ENCODE peak calls at places on chromosome 10, in four cellular contexts. D is fibroblast of lung, J is K562, T is SK-N-SH. Y is an unnamed sample.

GRCh38 chr10:79241990-79242619 is 105.2 kb upstream of the PPIF start:
- DNase-seq in D (peak), J (no peak), T (peak), Y (peak)

GRCh38 chr10:105885495-105885894 is 1244.4 kb downstream of the SORCS3 start:
- DNase-seq in D (no peak), J (no peak), T (no peak), Y (no peak)

GRCh38 chr10:103417601-103418000 is 21.2 kb downstream of the PDCD11 start:
- DNase-seq in D (no peak), J (no peak), T (no peak), Y (no peak)

GRCh38 chr10:122911889-122912484 is 1.6 kb downstream of the FAM24A start:
- DNase-seq in D (peak), J (peak), T (no peak), Y (peak)

GRCh38 chr10:130751851-130752250 is 559.7 kb downstream of the TCERG1L start:
- DNase-seq in D (no peak), J (no peak), T (no peak), Y (no peak)

GRCh38 chr10:125035136-125035535 is 93.2 kb downstream of the ZRANB1 start:
- DNase-seq in D (peak), J (no peak), T (no peak), Y (peak)

GRCh38 chr10:99977916-99978315 is 31.8 kb downstream of the DNMBP start:
- DNase-seq in D (peak), J (no peak), T (no peak), Y (no peak)

GRCh38 chr10:99329238-99329890 is at the start of gene CNNM1:
- DNase-seq in D (no peak), J (no peak), T (peak), Y (peak)

GRCh38 chr10:114100848-114101741 is 57.4 kb downstream of the ADRB1 start:
- DNase-seq in D (peak), J (no peak), T (peak), Y (peak)

GRCh38 chr10:600876-601275 is 88.6 kb downstream of the DIP2C start:
- DNase-seq in D (peak), J (no peak), T (no peak), Y (no peak)

GRCh38 chr10:26445411-26446031 is 7.4 kb downstream of the APBB1IP start:
- DNase-seq in D (no peak), J (no peak), T (no peak), Y (no peak)

GRCh38 chr10:28879875-28880381 is 202.6 kb downstream of the BAMBI start:
- DNase-seq in D (no peak), J (no peak), T (no peak), Y (no peak)

GRCh38 chr10:129626801-129627434 is 159.9 kb downstream of the MGMT start:
- DNase-seq in D (no peak), J (no peak), T (no peak), Y (no peak)

GRCh38 chr10:31075434-31075833 is 43.8 kb upstream of the ZNF438 start:
- DNase-seq in D (peak), J (no peak), T (no peak), Y (peak)

GRCh38 chr10:30185916-30186315 is 126.5 kb upstream of the JCAD start:
- DNase-seq in D (peak), J (no peak), T (no peak), Y (peak)

GRCh38 chr10:45001382-45002148 is 842 bp downstream of the ZNF22 start:
- DNase-seq in D (peak), J (peak), T (peak), Y (peak)

GRCh38 chr10:23522345-23522744 is 83.5 kb downstream of the OTUD1 start:
- DNase-seq in D (peak), J (no peak), T (no peak), Y (peak)

GRCh38 chr10:58567652-58568051 is 55.0 kb downstream of the BICC1 start:
- DNase-seq in D (no peak), J (no peak), T (no peak), Y (no peak)

GRCh38 chr10:20237091-20237570 is 420.9 kb downstream of the PLXDC2 start:
- DNase-seq in D (no peak), J (no peak), T (no peak), Y (no peak)

GRCh38 chr10:102287991-102288390 is 42.7 kb downstream of the GBF1 start:
- DNase-seq in D (no peak), J (no peak), T (no peak), Y (no peak)

GRCh38 chr10:79254333-79255006 is 92.8 kb upstream of the PPIF start:
- DNase-seq in D (no peak), J (no peak), T (no peak), Y (no peak)

GRCh38 chr10:15543994-15544393 is 172.9 kb upstream of the FAM171A1 start:
- DNase-seq in D (no peak), J (no peak), T (no peak), Y (no peak)

GRCh38 chr10:32953277-32953927 is 4.6 kb downstream of the ITGB1 start:
- DNase-seq in D (no peak), J (no peak), T (no peak), Y (no peak)

GRCh38 chr10:124906551-124907001 is 35.3 kb upstream of the ZRANB1 start:
- DNase-seq in D (peak), J (no peak), T (no peak), Y (peak)

GRCh38 chr10:121702351-121703320 is 104.4 kb upstream of the FGFR2 start:
- DNase-seq in D (peak), J (no peak), T (no peak), Y (peak)

GRCh38 chr10:99855479-99856071 is 73.1 kb downstream of the ABCC2 start:
- DNase-seq in D (no peak), J (no peak), T (no peak), Y (no peak)

GRCh38 chr10:69650589-69651261 is 20.7 kb downstream of the FAM241B start:
- DNase-seq in D (no peak), J (no peak), T (no peak), Y (no peak)

GRCh38 chr10:89163265-89163995 is 43.7 kb downstream of the CH25H start:
- DNase-seq in D (no peak), J (no peak), T (no peak), Y (no peak)

DNA sequence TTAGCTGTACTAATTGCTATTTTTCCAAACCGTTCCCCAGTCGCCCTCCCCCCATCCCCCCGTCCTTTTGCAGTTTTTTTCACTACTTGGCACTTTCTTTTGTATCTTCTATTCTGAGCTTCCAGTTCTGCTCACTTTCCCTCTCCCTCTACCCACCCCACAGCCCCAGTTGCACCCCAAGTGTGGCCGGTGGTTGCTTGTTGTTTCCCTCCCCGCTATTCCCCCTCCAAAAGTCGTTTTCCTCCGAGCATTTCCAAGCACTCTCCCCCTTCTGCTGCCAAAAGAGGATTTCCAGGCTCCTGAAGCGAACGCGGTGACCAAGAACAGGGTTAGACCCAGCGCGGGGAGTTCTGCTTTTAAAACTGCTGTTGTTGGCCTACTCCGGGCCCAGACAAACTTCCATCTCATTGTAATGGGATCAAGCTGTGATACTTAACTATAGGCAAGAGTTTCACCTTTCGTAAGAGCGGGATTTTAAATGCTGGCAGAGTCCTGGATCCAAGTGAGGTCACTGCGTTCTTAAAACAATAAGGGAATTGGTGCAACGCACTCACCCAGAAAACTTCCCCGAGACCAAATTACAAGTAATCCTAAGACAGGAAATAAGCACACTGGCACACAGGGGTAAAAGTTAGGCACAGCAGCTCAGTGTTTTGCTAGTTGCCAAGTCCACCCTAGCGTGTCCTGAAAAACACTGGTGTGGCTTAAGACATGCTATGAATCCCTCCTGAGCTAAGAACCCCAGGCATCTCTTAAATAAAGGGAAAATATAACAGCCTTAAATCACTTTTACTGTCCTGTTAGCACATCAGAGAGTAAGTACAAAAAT is 1.5 kb upstream of the RGS10 start:
- DNase-seq in D (peak), J (no peak), T (no peak), Y (no peak)
- H3K27ac ChIP-seq in D (no peak), J (no peak), T (no peak), Y (no peak)

GRCh38 chr10:36603688-36604087 is 521.7 kb upstream of the ANKRD30A start:
- DNase-seq in D (no peak), J (no peak), T (no peak), Y (no peak)

GRCh38 chr10:36608251-36608650 is 517.1 kb upstream of the ANKRD30A start:
- DNase-seq in D (peak), J (no peak), T (no peak), Y (peak)

GRCh38 chr10:36597921-36598320 is 527.5 kb upstream of the ANKRD30A start:
- DNase-seq in D (no peak), J (no peak), T (no peak), Y (peak)

GRCh38 chr10:36606234-36606839 is 519.1 kb upstream of the ANKRD30A start:
- DNase-seq in D (peak), J (no peak), T (no peak), Y (peak)

GRCh38 chr10:36602374-36602773 is 523.0 kb upstream of the ANKRD30A start:
- DNase-seq in D (peak), J (no peak), T (no peak), Y (peak)
- TF ChIP-seq CTCF in D (no peak), J (no peak), T (no peak), Y (no peak)

GRCh38 chr10:4719040-4719439 is 107.0 kb upstream of the AKR1E2 start:
- DNase-seq in D (peak), J (no peak), T (no peak), Y (no peak)

GRCh38 chr10:4718544-4718943 is 107.5 kb upstream of the AKR1E2 start:
- DNase-seq in D (no peak), J (no peak), T (no peak), Y (no peak)

GRCh38 chr10:4720463-4720862 is 105.5 kb upstream of the AKR1E2 start:
- DNase-seq in D (no peak), J (no peak), T (no peak), Y (no peak)

GRCh38 chr10:4719671-4720070 is 106.3 kb upstream of the AKR1E2 start:
- DNase-seq in D (no peak), J (no peak), T (no peak), Y (no peak)

DNA sequence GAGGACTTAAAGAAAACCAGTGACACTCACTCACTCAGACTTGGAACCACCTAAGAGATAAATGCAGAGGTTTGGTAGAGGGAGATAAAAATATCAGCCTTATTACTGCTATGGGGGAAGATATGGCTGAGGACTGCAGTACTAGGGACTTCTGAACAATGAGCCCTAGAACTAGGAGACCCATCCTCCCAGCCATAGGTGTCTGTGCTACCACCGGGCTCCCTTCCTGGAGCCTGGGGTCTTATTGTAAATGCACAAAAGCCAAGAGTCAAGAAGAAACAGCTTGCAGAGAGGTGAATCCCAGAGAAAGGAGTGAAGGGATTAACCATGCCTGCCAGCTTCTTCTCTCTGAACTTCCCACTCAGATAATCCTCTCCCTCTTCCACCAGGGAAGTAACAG is 108.3 kb upstream of the AKR1E2 start:
- DNase-seq in D (no peak), J (no peak), T (no peak), Y (no peak)
- H3K9ac ChIP-seq in D (no peak), J (no peak), T (no peak), Y (no peak)

GRCh38 chr10:133275683-133276092 is 980 bp downstream of the ADAM8 start:
- DNase-seq in D (no peak), J (peak), T (no peak), Y (peak)
- H3K27ac ChIP-seq in D (no peak), J (peak), T (no peak), Y (peak)

DNA sequence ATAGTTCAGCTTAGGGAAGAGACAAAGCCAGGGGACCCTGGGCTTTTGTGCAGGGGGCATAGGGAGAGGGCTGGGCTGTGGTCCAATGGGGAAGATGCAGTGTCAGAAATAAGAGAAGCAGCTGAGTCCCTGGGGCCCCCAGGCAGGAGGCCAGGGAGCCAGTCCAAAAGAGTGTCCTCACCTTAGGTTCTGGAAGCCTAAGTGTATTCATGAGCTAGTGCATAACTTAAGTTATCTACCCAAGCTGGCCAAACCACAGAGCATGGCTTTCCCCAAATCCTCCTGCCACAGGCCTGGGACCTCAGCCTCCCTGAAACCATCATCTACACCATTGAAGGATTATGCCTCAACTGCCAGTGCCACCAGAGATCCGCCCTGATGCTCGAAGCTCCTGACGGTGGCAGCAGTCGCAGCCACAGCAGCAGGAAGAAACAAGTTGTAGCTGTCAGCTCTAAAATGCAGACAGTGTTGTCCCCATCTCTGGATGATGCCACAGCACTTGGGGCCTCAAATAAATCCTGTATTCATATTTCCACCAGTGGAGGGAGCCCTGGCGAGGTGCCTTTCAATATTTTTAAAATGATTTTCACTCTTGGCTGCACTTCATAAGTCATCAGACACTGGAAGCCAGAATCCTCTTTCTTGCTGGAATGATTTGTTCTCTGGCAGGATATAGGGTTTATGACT is 574.6 kb downstream of the GRID1 start:
- DNase-seq in D (no peak), J (no peak), T (no peak), Y (peak)
- TF ChIP-seq CTCF in D (no peak), J (peak), T (no peak), Y (no peak)

GRCh38 chr10:132434405-132435005 is 37.5 kb downstream of the PWWP2B start:
- DNase-seq in D (no peak), J (peak), T (peak), Y (peak)
- H3K9ac ChIP-seq in D (no peak), J (no peak), T (no peak), Y (no peak)

GRCh38 chr10:71695502-71696476 is 23.8 kb downstream of the C10orf105 start:
- DNase-seq in D (no peak), J (no peak), T (no peak), Y (no peak)
- H3K27ac ChIP-seq in D (no peak), J (no peak), T (no peak), Y (no peak)

GRCh38 chr10:131946321-131946751 is 35.4 kb downstream of the BNIP3 start:
- DNase-seq in D (peak), J (no peak), T (no peak), Y (peak)
- TF ChIP-seq CTCF in D (no peak), J (no peak), T (no peak), Y (no peak)